ENCODE peak calls at places on chromosomes 5 and 9, in five cellular contexts. R is activated CD8-positive, alpha-beta memory T cell treated with anti-CD3 and anti-CD28 coated beads for 24 hours; C is cerebellar nuclear complex; E is mucosa of gallbladder; F is activated CD4-positive, alpha-beta T cell treated with anti-CD3 and anti-CD28 coated beads, Interleukin-2, amount 50 U/mL, for 1 hour. U is an unnamed sample.

GRCh38 chr5:116395178-116395577 is 179.4 kb downstream of the SEMA6A start:
- DNase-seq in R (no peak), C (no peak), E (no peak), F (no peak), U (no peak)

GRCh38 chr5:98489021-98489420 is 284.4 kb upstream of the RGMB start:
- DNase-seq in R (no peak), C (no peak), E (no peak), F (no peak), U (no peak)

GRCh38 chr5:59532979-59533729 is 360.4 kb downstream of the PDE4D start:
- DNase-seq in R (no peak), C (no peak), E (no peak), F (no peak), U (no peak)

GRCh38 chr5:118681655-118682054 is 306.7 kb downstream of the DTWD2 start:
- DNase-seq in R (no peak), C (no peak), E (no peak), F (no peak), U (no peak)

GRCh38 chr9:90546200-90546599 is 96.4 kb downstream of the DIRAS2 start:
- DNase-seq in R (no peak), C (peak), E (peak), F (no peak), U (no peak)

GRCh38 chr5:57698785-57699184 is 216.2 kb upstream of the ACTBL2 start:
- DNase-seq in R (no peak), C (no peak), E (no peak), F (no peak), U (no peak)

GRCh38 chr5:56815657-56816545 is 552 bp downstream of the MAP3K1 start:
- DNase-seq in R (peak), C (no peak), E (no peak), F (peak), U (peak)

GRCh38 chr9:19074836-19075235 is 25.6 kb downstream of the RRAGA start:
- DNase-seq in R (no peak), C (no peak), E (no peak), F (no peak), U (no peak)

GRCh38 chr9:69046723-69047122 is 11.2 kb downstream of the FXN start:
- DNase-seq in R (no peak), C (no peak), E (no peak), F (no peak), U (no peak)

GRCh38 chr5:59795141-59795540 is 98.4 kb downstream of the PDE4D start:
- DNase-seq in R (no peak), C (no peak), E (no peak), F (no peak), U (no peak)

GRCh38 chr5:130282044-130282443 is 377.8 kb downstream of the CHSY3 start:
- DNase-seq in R (no peak), C (no peak), E (no peak), F (no peak), U (no peak)

GRCh38 chr5:103120607-103121200 is 603 bp downstream of the PPIP5K2 start:
- DNase-seq in R (peak), C (no peak), E (no peak), F (no peak), U (no peak)

GRCh38 chr5:168404366-168404765 is 81.9 kb upstream of the RARS1 start:
- DNase-seq in R (no peak), C (no peak), E (no peak), F (no peak), U (no peak)

GRCh38 chr5:3853366-3853765 is 257.7 kb downstream of the IRX1 start:
- DNase-seq in R (no peak), C (no peak), E (no peak), F (no peak), U (no peak)

GRCh38 chr5:61004448-61004847 is 59.4 kb downstream of the NDUFAF2 start:
- DNase-seq in R (no peak), C (no peak), E (no peak), F (no peak), U (no peak)

GRCh38 chr9:89515416-89515815 is 17.5 kb upstream of the SEMA4D start:
- DNase-seq in R (no peak), C (peak), E (no peak), F (no peak), U (no peak)

GRCh38 chr9:33211695-33212393 is 28.1 kb upstream of the SPINK4 start:
- DNase-seq in R (no peak), C (no peak), E (no peak), F (no peak), U (no peak)

GRCh38 chr9:133986774-133987454 is 5.2 kb downstream of the VAV2 start:
- DNase-seq in R (no peak), C (no peak), E (no peak), F (no peak), U (no peak)

GRCh38 chr9:116174347-116174746 is 20.8 kb downstream of the PAPPA start:
- DNase-seq in R (no peak), C (no peak), E (peak), F (no peak), U (no peak)

GRCh38 chr5:129460121-129460950 is at the start of gene ADAMTS19:
- DNase-seq in R (no peak), C (no peak), E (peak), F (no peak), U (peak)

GRCh38 chr5:139271201-139272027 is 22.1 kb upstream of the MATR3 start:
- DNase-seq in R (no peak), C (no peak), E (no peak), F (no peak), U (no peak)

GRCh38 chr5:165574140-165574539 is 2068.7 kb downstream of the MAT2B start:
- DNase-seq in R (no peak), C (no peak), E (no peak), F (no peak), U (no peak)

GRCh38 chr5:66222455-66222854 is 78.4 kb downstream of the SREK1 start:
- DNase-seq in R (no peak), C (no peak), E (no peak), F (no peak), U (no peak)

GRCh38 chr9:127311239-127311741 is 46.7 kb downstream of the GARNL3 start:
- DNase-seq in R (peak), C (no peak), E (peak), F (peak), U (peak)